ENCODE peak calls at places on chromosomes 1 and 21, in eight cellular contexts. I is cardiac muscle cell, Z is AG04450, S is fibroblast of lung, K is colonic mucosa, T is breast epithelium, E is body of pancreas, V is pancreas. M is an unnamed sample.
A peak's percentile ranks its signal among the peaks of the same experiment; 100 is the strongest.

GRCh38 chr1:242454262-242455051 is 70.0 kb downstream of the PLD5 start:
- DNase-seq in I (peak; percentile 62), Z (no peak), S (peak; percentile 47), K (no peak), T (no peak), E (peak; percentile 5), V (no peak), M (no peak)

GRCh38 chr1:172373864-172374263 is 46.6 kb upstream of the C1orf105 start:
- DNase-seq in I (no peak), Z (no peak), S (peak; percentile 34), K (no peak), T (no peak), E (no peak), V (no peak), M (no peak)

GRCh38 chr1:154969741-154970452 is 650 bp downstream of the SHC1 start:
- DNase-seq in I (no peak), Z (no peak), S (no peak), K (no peak), T (no peak), E (no peak), V (peak; percentile 63), M (no peak)

GRCh38 chr1:23202263-23202749 is 15.0 kb downstream of the HTR1D start:
- DNase-seq in I (no peak), Z (no peak), S (peak; percentile 24), K (no peak), T (no peak), E (no peak), V (no peak), M (no peak)

GRCh38 chr1:210301254-210301955 is 27.3 kb upstream of the HHAT start:
- DNase-seq in I (peak; percentile 13), Z (peak; percentile 7), S (no peak), K (no peak), T (no peak), E (no peak), V (no peak), M (no peak)

GRCh38 chr1:241998950-241999495 is at the start of gene MAP1LC3C:
- DNase-seq in I (peak; percentile 38), Z (no peak), S (no peak), K (no peak), T (no peak), E (no peak), V (no peak), M (no peak)

GRCh38 chr1:211648980-211649934 is 26.2 kb downstream of the NEK2 start:
- DNase-seq in I (peak; percentile 55), Z (no peak), S (peak; percentile 41), K (peak; percentile 45), T (no peak), E (peak; percentile 77), V (peak; percentile 73), M (no peak)

GRCh38 chr1:150535511-150536281 is 13.5 kb upstream of the ADAMTSL4 start:
- DNase-seq in I (no peak), Z (no peak), S (no peak), K (no peak), T (no peak), E (no peak), V (no peak), M (no peak)

GRCh38 chr21:34126691-34127090 is 53.3 kb downstream of the MRPS6 start:
- DNase-seq in I (no peak), Z (peak; percentile 30), S (peak; percentile 32), K (no peak), T (no peak), E (no peak), V (no peak), M (no peak)

GRCh38 chr1:9539829-9540550 is 725 bp downstream of the SLC25A33 start:
- DNase-seq in I (peak; percentile 60), Z (no peak), S (peak; percentile 46), K (peak; percentile 56), T (no peak), E (peak; percentile 49), V (peak; percentile 67), M (no peak)

GRCh38 chr1:171743014-171743870 is 1.4 kb upstream of the VAMP4 start:
- DNase-seq in I (peak; percentile 35), Z (peak; percentile 49), S (peak; percentile 87), K (peak; percentile 30), T (peak; percentile 25), E (no peak), V (no peak), M (peak; percentile 55)

GRCh38 chr1:15128520-15129313 is 24.8 kb upstream of the TMEM51 start:
- DNase-seq in I (peak; percentile 85), Z (no peak), S (peak; percentile 65), K (peak; percentile 80), T (peak; percentile 59), E (peak; percentile 81), V (peak; percentile 77), M (no peak)

GRCh38 chr21:43902441-43902840 is 37.4 kb downstream of the AGPAT3 start:
- DNase-seq in I (no peak), Z (no peak), S (peak; percentile 92), K (no peak), T (no peak), E (no peak), V (no peak), M (no peak)
- H3K4me3 ChIP-seq in I (no peak overlapping the region), Z (no peak overlapping the region), S (no peak overlapping the region), K (no peak overlapping the region), T (no peak overlapping the region), E (no peak overlapping the region), V (no peak overlapping the region), M (no peak overlapping the region)

GRCh38 chr1:162400790-162401189 is 11.1 kb downstream of the SH2D1B start:
- DNase-seq in I (no peak), Z (no peak), S (no peak), K (no peak), T (no peak), E (no peak), V (no peak), M (no peak)

GRCh38 chr1:162396201-162396906 is 14.8 kb downstream of the C1orf226 start:
- DNase-seq in I (no peak), Z (no peak), S (no peak), K (no peak), T (no peak), E (no peak), V (no peak), M (no peak)

GRCh38 chr1:162397943-162398560 is 13.9 kb downstream of the SH2D1B start:
- DNase-seq in I (no peak), Z (no peak), S (no peak), K (no peak), T (no peak), E (no peak), V (no peak), M (no peak)

GRCh38 chr1:162398999-162399580 is 12.8 kb downstream of the SH2D1B start:
- DNase-seq in I (no peak), Z (no peak), S (no peak), K (no peak), T (no peak), E (no peak), V (no peak), M (no peak)

DNA sequence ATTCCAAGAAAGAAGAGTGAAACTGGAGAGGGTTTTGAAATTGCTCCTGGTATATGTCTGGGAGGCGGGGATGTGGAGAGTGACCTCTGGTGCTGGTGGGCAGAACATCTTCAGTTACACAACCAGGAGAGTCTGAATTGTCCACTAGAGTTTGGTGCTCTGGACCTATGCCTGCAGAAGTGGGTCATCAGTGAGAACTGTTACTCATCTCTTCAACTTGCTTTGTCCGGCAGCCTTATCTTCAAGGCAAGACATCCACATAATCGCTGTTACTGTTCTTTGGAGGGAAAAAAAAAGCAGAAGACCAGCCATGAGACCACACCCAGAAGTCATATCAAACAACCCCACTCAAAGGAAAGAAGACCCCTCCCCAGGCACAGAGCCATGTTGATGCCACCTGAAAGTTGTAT is 14.9 kb downstream of the SH2D1B start:
- DNase-seq in I (no peak), Z (no peak), S (no peak), K (no peak), T (no peak), E (no peak), V (no peak), M (no peak)
- TF ChIP-seq CTCF in I (peak; percentile 15), Z (no peak), S (no peak), K (no peak), T (no peak), E (no peak), V (no peak), M (no peak)

GRCh38 chr1:165629848-165630628 is 996 bp upstream of the MGST3 start:
- DNase-seq in I (no peak), Z (no peak), S (no peak), K (peak; percentile 28), T (no peak), E (no peak), V (no peak), M (no peak)
- H3K4me3 ChIP-seq in I (peak overlapping the region; percentile 67), Z (peak overlapping the region; percentile 92), S (peak overlapping the region; percentile 99), K (peak overlapping the region; percentile 62), T (peak overlapping the region; percentile 89), E (peak overlapping the region; percentile 21), V (peak overlapping the region; percentile 72), M (peak overlapping the region; percentile 97)

GRCh38 chr1:218553197-218553596 is 208.1 kb downstream of the TGFB2 start:
- DNase-seq in I (no peak), Z (no peak), S (no peak), K (no peak), T (no peak), E (no peak), V (no peak), M (no peak)
- TF ChIP-seq CTCF in I (no peak), Z (no peak), S (no peak), K (no peak), T (no peak), E (no peak), V (no peak), M (peak; percentile 51)

GRCh38 chr1:42784547-42784945 is 245 bp upstream of the TMEM269 start:
- DNase-seq in I (no peak), Z (no peak), S (no peak), K (no peak), T (no peak), E (no peak), V (no peak), M (no peak)
- H3K4me3 ChIP-seq in I (no peak overlapping the region), Z (peak overlapping the region; percentile 49), S (no peak overlapping the region), K (no peak overlapping the region), T (peak overlapping the region; percentile 36), E (no peak overlapping the region), V (no peak overlapping the region), M (peak overlapping the region; percentile 44)

DNA sequence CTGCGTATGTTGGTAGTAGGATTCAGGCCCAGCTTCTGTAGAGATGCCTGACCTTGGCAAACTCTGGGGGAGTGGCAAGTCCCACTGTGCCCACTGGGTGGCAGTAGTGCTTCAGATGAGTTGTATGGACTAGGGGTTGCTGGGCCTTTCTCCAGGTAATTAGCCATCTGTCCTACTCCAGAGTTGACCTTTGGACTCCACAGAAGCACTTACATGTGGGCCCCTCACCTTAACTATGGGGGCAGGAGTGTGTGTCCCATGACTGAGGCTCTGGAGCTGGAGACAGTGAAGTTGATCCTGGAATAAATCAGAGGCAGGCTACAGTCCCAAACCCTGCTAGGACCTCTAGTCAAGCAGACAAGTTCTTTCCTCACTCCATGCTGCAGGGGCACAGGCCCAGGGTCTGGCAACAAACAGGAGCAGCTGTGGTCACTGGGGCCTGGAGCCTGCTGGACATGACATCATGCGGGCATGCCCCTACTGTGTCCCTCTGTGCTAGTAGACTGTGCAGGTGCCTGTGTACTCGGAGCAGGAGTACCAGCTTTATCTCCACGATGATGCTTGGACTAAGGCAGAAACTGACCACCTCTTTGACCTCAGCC is 4.6 kb downstream of the DMAP1 start:
- DNase-seq in I (peak; percentile 86), Z (peak; percentile 26), S (peak; percentile 63), K (peak; percentile 93), T (peak; percentile 56), E (peak; percentile 87), V (peak; percentile 84), M (no peak)
- TF ChIP-seq CTCF in I (peak; percentile 89), Z (peak; percentile 94), S (peak; percentile 95), K (peak; percentile 88), T (peak; percentile 80), E (peak; percentile 94), V (peak; percentile 87), M (peak; percentile 87)

M was measured in AG04449.